ENCODE peak calls at places on chromosomes 1 and 21, in nine cellular contexts. E is PC-3, V is psoas muscle, T is right lobe of liver, D is A673, S is heart right ventricle, X is endothelial cell of umbilical vein, L is H9, F is neural crest cell. H is an unnamed sample.
A peak's percentile ranks its signal among the peaks of the same experiment; 100 is the strongest.

GRCh38 chr1:34268311-34269042 is 91.8 kb downstream of the C1orf94 start:
- DNase-seq in E (peak; percentile 35), V (no peak), T (no peak), D (peak; percentile 84), S (no peak), X (peak; percentile 5), L (no peak), F (no peak), H (no peak)

GRCh38 chr1:75708910-75709309 is 15.6 kb upstream of the ACADM start:
- DNase-seq in E (peak; percentile 82), V (no peak), T (no peak), D (no peak), S (no peak), X (no peak), L (no peak), F (no peak), H (no peak)

GRCh38 chr1:248404024-248404423 is 1.2 kb downstream of the OR2T1 start:
- DNase-seq in E (no peak), V (no peak), T (no peak), D (peak; percentile 30), S (no peak), X (peak; percentile 30), L (no peak), F (no peak), H (no peak)

GRCh38 chr21:25562660-25563059 is 44.6 kb downstream of the MRPL39 start:
- DNase-seq in E (no peak), V (no peak), T (no peak), D (no peak), S (no peak), X (peak; percentile 41), L (no peak), F (no peak), H (no peak)

GRCh38 chr1:231355171-231355570 is 17.1 kb downstream of the SPRTN start:
- DNase-seq in E (no peak), V (no peak), T (no peak), D (no peak), S (no peak), X (no peak), L (no peak), F (no peak), H (no peak)

GRCh38 chr1:160756617-160757206 is 17.7 kb downstream of the SLAMF7 start:
- DNase-seq in E (no peak), V (no peak), T (no peak), D (no peak), S (no peak), X (no peak), L (no peak), F (no peak), H (no peak)

GRCh38 chr1:41325801-41326200 is 35.4 kb upstream of the FOXO6 start:
- DNase-seq in E (peak; percentile 17), V (no peak), T (no peak), D (no peak), S (no peak), X (no peak), L (no peak), F (no peak), H (no peak)

GRCh38 chr1:154431586-154432373 is 26.6 kb downstream of the IL6R start:
- DNase-seq in E (peak; percentile 87), V (peak; percentile 70), T (no peak), D (no peak), S (no peak), X (peak; percentile 35), L (no peak), F (no peak), H (no peak)

GRCh38 chr1:42756956-42757891 is 9.6 kb downstream of the P3H1 start:
- DNase-seq in E (peak; percentile 69), V (no peak), T (no peak), D (peak; percentile 83), S (no peak), X (peak; percentile 55), L (peak; percentile 70), F (no peak), H (no peak)

GRCh38 chr1:38489844-38490270 is 369.7 kb downstream of the RRAGC start:
- DNase-seq in E (peak; percentile 44), V (no peak), T (no peak), D (peak; percentile 64), S (no peak), X (peak; percentile 4), L (peak; percentile 98), F (peak; percentile 74), H (no peak)
- TF ChIP-seq CTCF in E (peak; percentile 75), V (peak; percentile 31), T (peak; percentile 44), D (peak; percentile 77), S (peak; percentile 45), X (peak; percentile 60), L (peak; percentile 98), F (peak; percentile 69), H (peak; percentile 63)

GRCh38 chr1:213982515-213982813 is 5.3 kb upstream of the PROX1 start:
- DNase-seq in E (no peak), V (no peak), T (no peak), D (no peak), S (no peak), X (no peak), L (no peak), F (no peak), H (no peak)

GRCh38 chr1:213983589-213984386 is 4.0 kb upstream of the PROX1 start:
- DNase-seq in E (no peak), V (no peak), T (peak; percentile 63), D (no peak), S (no peak), X (no peak), L (no peak), F (peak; percentile 15), H (no peak)

GRCh38 chr1:213984387-213985180 is 3.2 kb upstream of the PROX1 start:
- DNase-seq in E (no peak), V (no peak), T (no peak), D (no peak), S (no peak), X (no peak), L (peak; percentile 70), F (no peak), H (no peak)

GRCh38 chr1:213980906-213981305 is 6.9 kb upstream of the PROX1 start:
- DNase-seq in E (no peak), V (no peak), T (no peak), D (no peak), S (no peak), X (no peak), L (no peak), F (no peak), H (no peak)

GRCh38 chr1:213982814-213983588 is 4.8 kb upstream of the PROX1 start:
- DNase-seq in E (no peak), V (no peak), T (peak; percentile 81), D (no peak), S (peak; percentile 46), X (peak; percentile 55), L (peak; percentile 76), F (peak; percentile 51), H (no peak)
- TF ChIP-seq CTCF in E (no peak), V (peak; percentile 7), T (peak; percentile 35), D (no peak), S (no peak), X (no peak), L (peak; percentile 20), F (peak; percentile 19), H (peak; percentile 29)

GRCh38 chr1:30064547-30064946 is 658.8 kb downstream of the MATN1 start:
- DNase-seq in E (no peak), V (no peak), T (no peak), D (no peak), S (no peak), X (no peak), L (no peak), F (no peak), H (no peak)

GRCh38 chr1:30060738-30061137 is 662.6 kb downstream of the MATN1 start:
- DNase-seq in E (no peak), V (no peak), T (no peak), D (no peak), S (no peak), X (no peak), L (no peak), F (no peak), H (no peak)

GRCh38 chr1:30063621-30064280 is 659.6 kb downstream of the MATN1 start:
- DNase-seq in E (peak; percentile 27), V (no peak), T (no peak), D (no peak), S (no peak), X (no peak), L (no peak), F (no peak), H (no peak)

GRCh38 chr1:30058966-30059365 is 664.4 kb downstream of the MATN1 start:
- DNase-seq in E (peak; percentile 86), V (no peak), T (no peak), D (peak; percentile 65), S (no peak), X (no peak), L (no peak), F (no peak), H (no peak)

DNA sequence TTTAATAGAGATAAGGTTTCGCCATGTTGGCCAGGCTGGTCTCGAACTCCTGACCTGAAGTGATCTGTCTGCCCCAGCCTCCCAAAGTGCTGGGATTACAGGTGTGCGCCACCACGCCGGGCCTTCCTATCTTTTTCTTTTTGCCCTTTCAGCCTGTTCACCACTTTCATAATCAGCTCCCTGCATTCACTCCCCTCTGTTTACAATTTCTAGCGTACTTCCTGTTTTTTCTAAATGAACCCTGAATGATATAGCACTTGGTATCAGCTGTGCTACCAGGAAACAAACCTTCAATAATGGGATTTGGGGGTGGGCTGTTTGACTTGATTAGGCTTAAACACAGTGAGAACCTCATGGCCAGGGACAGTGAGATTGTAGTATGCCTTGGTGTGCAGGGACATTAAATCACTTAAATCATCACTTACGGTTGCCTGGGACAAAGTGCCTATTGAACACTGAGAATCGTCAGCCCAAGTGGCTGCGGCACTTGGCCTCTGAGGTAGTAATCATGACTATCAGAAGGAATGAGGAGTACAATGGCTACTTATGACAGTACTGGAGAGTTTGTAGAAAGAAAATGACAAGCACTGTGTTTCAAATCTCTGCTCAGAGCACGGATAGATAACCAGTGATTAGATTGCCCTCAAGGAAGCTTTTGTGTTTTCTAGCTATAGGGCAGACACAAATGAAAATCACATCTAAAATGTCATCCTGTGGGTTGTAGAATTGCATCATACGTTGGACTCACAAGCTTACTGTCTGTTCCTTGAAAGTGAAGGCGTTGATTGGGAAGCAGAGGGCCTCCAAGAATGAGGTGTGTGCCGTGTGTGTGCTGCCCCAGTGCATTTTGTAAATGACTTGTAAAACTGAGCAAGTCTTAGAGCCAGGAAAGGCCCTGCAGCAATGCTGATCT is 661.8 kb downstream of the MATN1 start:
- DNase-seq in E (no peak), V (no peak), T (no peak), D (no peak), S (no peak), X (no peak), L (no peak), F (no peak), H (no peak)
- TF ChIP-seq CTCF in E (no peak), V (no peak), T (no peak), D (no peak), S (no peak), X (no peak), L (no peak), F (no peak), H (no peak)

DNA sequence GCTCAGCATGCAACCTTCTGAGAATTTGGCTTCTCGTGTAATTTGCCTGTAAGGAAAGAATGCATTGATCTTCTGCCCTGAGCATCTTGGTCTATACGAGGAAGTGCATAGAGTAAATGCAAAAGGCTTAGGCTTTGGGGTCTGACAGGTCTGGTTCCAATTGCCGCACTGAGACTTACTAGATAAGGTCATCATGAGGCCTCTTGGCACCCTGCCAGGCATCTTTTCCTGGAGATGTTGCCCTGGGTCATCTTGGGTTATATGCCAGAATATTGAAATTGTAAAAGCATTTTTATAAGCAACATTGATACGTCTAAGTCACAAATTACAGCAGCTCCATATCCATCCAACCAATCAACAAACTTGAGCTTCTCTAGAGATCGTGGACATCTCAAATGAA is 108.8 kb upstream of the WARS2 start:
- DNase-seq in E (no peak), V (no peak), T (no peak), D (no peak), S (no peak), X (no peak), L (no peak), F (no peak), H (no peak)
- TF ChIP-seq CTCF in E (no peak), V (no peak), T (no peak), D (no peak), S (no peak), X (no peak), L (no peak), F (no peak), H (no peak)